ENCODE peak calls at places on chromosomes 4 and X, in ten cellular contexts. W is tibial artery; A is uterus; Q is Calu3; Y is choroid plexus epithelial cell; H is nephron progenitor cell; N is A549; F is BE2C; S is body of pancreas; D is activated CD8-positive, alpha-beta T cell treated with anti-CD3 and anti-CD28 coated beads for 36 hours. V is an unnamed sample.

GRCh38 chr4:15656038-15656470 is 897 bp upstream of the FBXL5 start:
- DNase-seq in W (no peak), A (peak; percentile 25), Q (no peak), Y (peak; percentile 65), H (no peak), N (no peak), F (no peak), S (no peak), D (no peak), V (no peak)

GRCh38 chr4:87498446-87498900 is 30.7 kb downstream of the SPARCL1 start:
- DNase-seq in W (no peak), A (no peak), Q (no peak), Y (no peak), H (no peak), N (no peak), F (no peak), S (no peak), D (no peak), V (peak; percentile 19)

GRCh38 chr4:172666711-172667368 is 501.8 kb upstream of the GALNT7 start:
- DNase-seq in W (no peak), A (no peak), Q (no peak), Y (peak; percentile 34), H (no peak), N (peak; percentile 16), F (no peak), S (no peak), D (no peak), V (no peak)

GRCh38 chrX:104156630-104157529 is at the start of gene SLC25A53:
- DNase-seq in W (peak; percentile 89), A (peak; percentile 75), Q (peak; percentile 75), Y (peak; percentile 82), H (peak; percentile 73), N (peak; percentile 90), F (peak; percentile 79), S (peak; percentile 75), D (peak; percentile 87), V (peak; percentile 50)

GRCh38 chrX:1425381-1425780 is 27.3 kb downstream of the ASMTL start:
- DNase-seq in W (peak; percentile 41), A (no peak), Q (no peak), Y (no peak), H (no peak), N (no peak), F (no peak), S (peak; percentile 2), D (no peak), V (no peak)

GRCh38 chr4:68951078-68951805 is at the start of gene UGT2A3:
- DNase-seq in W (no peak), A (no peak), Q (peak; percentile 49), Y (no peak), H (no peak), N (peak; percentile 78), F (no peak), S (peak; percentile 92), D (no peak), V (no peak)

GRCh38 chr4:53702334-53703266 is 111.3 kb upstream of the LNX1 start:
- DNase-seq in W (peak; percentile 87), A (peak; percentile 80), Q (peak; percentile 39), Y (peak; percentile 91), H (peak; percentile 47), N (peak; percentile 70), F (peak; percentile 92), S (peak; percentile 64), D (peak; percentile 20), V (peak; percentile 31)

GRCh38 chr4:156933633-156934258 is 37.9 kb downstream of the PDGFC start:
- DNase-seq in W (no peak), A (no peak), Q (peak; percentile 45), Y (peak; percentile 70), H (no peak), N (peak; percentile 54), F (no peak), S (no peak), D (no peak), V (no peak)

GRCh38 chr4:141056473-141056872 is 76.8 kb downstream of the RNF150 start:
- DNase-seq in W (no peak), A (no peak), Q (no peak), Y (peak; percentile 33), H (no peak), N (no peak), F (no peak), S (no peak), D (no peak), V (no peak)

GRCh38 chr4:153181293-153182080 is 22.8 kb upstream of the TRIM2 start:
- DNase-seq in W (no peak), A (no peak), Q (no peak), Y (no peak), H (no peak), N (no peak), F (no peak), S (no peak), D (no peak), V (no peak)

GRCh38 chrX:134172588-134173259 is 64.3 kb upstream of the CCDC160 start:
- DNase-seq in W (peak; percentile 54), A (no peak), Q (peak; percentile 6), Y (peak; percentile 6), H (peak; percentile 31), N (peak; percentile 1), F (no peak), S (peak; percentile 21), D (peak; percentile 51), V (peak; percentile 18)

GRCh38 chr4:102867278-102868152 is 1.3 kb upstream of the CISD2 start:
- DNase-seq in W (no peak), A (no peak), Q (no peak), Y (no peak), H (no peak), N (peak; percentile 19), F (no peak), S (no peak), D (no peak), V (no peak)

GRCh38 chrX:63784902-63785692 is at the start of gene ARHGEF9:
- DNase-seq in W (peak; percentile 60), A (peak; percentile 15), Q (no peak), Y (peak; percentile 5), H (peak; percentile 69), N (no peak), F (peak; percentile 13), S (peak; percentile 22), D (peak; percentile 3), V (no peak)

GRCh38 chrX:13747836-13748235 is 13.3 kb downstream of the OFD1 start:
- DNase-seq in W (no peak), A (peak; percentile 62), Q (peak; percentile 43), Y (peak; percentile 84), H (no peak), N (peak; percentile 56), F (peak; percentile 39), S (peak; percentile 38), D (peak; percentile 53), V (no peak)
- TF ChIP-seq CTCF in W (peak; percentile 43), A (peak; percentile 34), Q (peak; percentile 32), Y (peak; percentile 66), H (peak; percentile 26), N (peak; percentile 47), F (peak; percentile 53), S (peak; percentile 37), D (no peak), V (peak; percentile 49)

GRCh38 chrX:38627683-38628082 is 66.3 kb downstream of the TSPAN7 start:
- DNase-seq in W (no peak), A (no peak), Q (peak; percentile 18), Y (peak; percentile 37), H (no peak), N (peak; percentile 59), F (peak; percentile 23), S (peak; percentile 16), D (peak; percentile 20), V (no peak)
- TF ChIP-seq CTCF in W (no peak), A (no peak), Q (peak; percentile 30), Y (peak; percentile 57), H (peak; percentile 44), N (peak; percentile 35), F (peak; percentile 75), S (peak; percentile 78), D (peak; percentile 43), V (peak; percentile 78)

DNA sequence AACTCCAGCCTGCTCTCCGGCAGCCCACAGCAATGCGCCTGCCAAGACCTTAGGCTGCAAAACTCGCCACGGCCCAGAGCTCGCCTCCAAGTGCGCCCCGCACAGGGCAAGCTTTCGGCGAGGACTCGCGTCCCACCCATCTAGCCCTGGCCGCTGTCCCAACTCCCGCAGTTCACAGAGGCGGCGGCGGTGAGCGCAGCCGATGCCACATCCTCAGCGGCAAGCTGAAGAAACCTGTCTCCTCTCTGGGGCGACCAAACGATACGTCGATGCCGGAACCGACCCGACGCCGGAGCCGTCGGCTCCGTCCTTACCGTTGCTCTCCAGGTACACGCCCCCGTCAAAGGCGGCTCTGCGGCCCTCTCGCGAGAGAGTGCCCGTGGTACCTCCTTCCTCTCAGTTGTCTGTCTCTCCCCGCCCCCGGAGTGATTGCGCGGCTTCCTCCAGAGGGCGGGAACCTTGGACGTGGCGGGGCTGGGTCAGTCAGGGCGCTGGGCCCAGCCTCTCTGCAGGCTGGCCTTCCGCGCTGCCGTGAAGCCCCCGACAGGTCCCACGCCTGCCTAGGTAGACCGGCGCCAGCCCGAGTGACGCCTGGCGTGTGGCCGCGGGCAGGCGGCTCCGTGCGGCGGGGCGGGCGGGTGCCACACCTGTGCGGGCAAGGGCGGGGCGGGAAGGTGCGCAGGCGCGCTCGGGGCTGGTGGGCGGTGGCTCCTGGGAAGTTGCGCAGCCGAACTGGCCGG is 380 bp upstream of the RAB33B start:
- DNase-seq in W (peak; percentile 99), A (peak; percentile 99), Q (peak; percentile 93), Y (peak; percentile 99), H (peak; percentile 93), N (peak; percentile 97), F (peak; percentile 98), S (peak; percentile 98), D (peak; percentile 99), V (peak; percentile 95)
- TF ChIP-seq CTCF in W (no peak), A (no peak), Q (peak; percentile 11), Y (peak; percentile 14), H (no peak), N (no peak), F (peak; percentile 23), S (no peak), D (peak; percentile 26), V (no peak)

DNA sequence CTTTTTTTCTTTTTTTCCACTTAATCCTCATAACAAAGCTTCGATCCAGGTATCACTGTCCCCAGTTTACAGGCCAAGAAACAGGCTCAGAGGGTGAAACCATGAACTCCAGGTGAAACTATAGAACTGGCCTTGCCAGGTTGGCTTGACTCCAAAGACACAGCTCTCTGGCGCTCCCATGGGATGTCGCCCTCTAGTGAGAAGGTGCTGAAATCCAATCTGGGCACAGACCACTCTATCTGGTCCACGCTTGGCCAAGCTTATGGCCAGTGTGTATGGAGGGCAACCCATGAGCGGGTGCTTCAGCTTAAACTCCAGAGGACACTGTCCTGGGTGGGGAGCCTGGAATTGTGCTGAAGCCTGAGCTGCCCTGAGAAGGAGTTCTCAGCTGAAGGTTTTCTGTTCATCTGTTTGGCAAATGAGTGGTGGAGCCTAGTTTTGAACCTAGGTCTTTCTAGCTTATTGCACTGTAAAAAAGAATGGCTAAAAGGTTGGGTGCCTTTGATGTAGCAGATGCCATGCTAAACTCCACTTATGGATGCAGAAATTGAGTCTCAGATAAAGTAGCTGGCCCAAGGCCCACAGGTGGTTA is 70.5 kb downstream of the SEL1L3 start:
- DNase-seq in W (no peak), A (no peak), Q (peak; percentile 71), Y (peak; percentile 31), H (peak; percentile 25), N (peak; percentile 53), F (peak; percentile 68), S (peak; percentile 87), D (peak; percentile 20), V (no peak)
- TF ChIP-seq CTCF in W (no peak), A (no peak), Q (peak; percentile 59), Y (peak; percentile 60), H (no peak), N (peak; percentile 54), F (peak; percentile 67), S (peak; percentile 66), D (peak; percentile 25), V (peak; percentile 36)

GRCh38 chr4:168318266-168318895 is at the start of gene DDX60:
- DNase-seq in W (peak; percentile 83), A (peak; percentile 86), Q (peak; percentile 77), Y (peak; percentile 86), H (peak; percentile 69), N (peak; percentile 75), F (peak; percentile 69), S (peak; percentile 76), D (peak; percentile 92), V (peak; percentile 76)
- TF ChIP-seq CTCF in W (peak; percentile 41), A (peak; percentile 49), Q (peak; percentile 46), Y (peak; percentile 50), H (peak; percentile 40), N (peak; percentile 22), F (peak; percentile 63), S (peak; percentile 66), D (peak; percentile 20), V (peak; percentile 39)